ENCODE peak calls at places on chromosomes 1 and 21, in seven cellular contexts. H, X, K, Z, G, D and F are unnamed samples.

GRCh38 chr21:21715286-21715969 is 717.2 kb downstream of the NCAM2 start:
- DNase-seq in H (no peak), X (no peak), K (no peak), Z (no peak), G (peak; percentile 97), D (no peak), F (no peak)

GRCh38 chr1:203331224-203331623 is 19.7 kb downstream of the FMOD start:
- DNase-seq in H (no peak), X (no peak), K (no peak), Z (no peak), G (no peak), D (no peak), F (no peak)

GRCh38 chr1:20476260-20477038 is 9.6 kb downstream of the CAMK2N1 start:
- DNase-seq in H (no peak), X (no peak), K (peak; percentile 53), Z (no peak), G (no peak), D (peak; percentile 75), F (no peak)

GRCh38 chr1:115166531-115167091 is 77.3 kb upstream of the TSPAN2 start:
- DNase-seq in H (no peak), X (no peak), K (no peak), Z (no peak), G (no peak), D (no peak), F (no peak)

GRCh38 chr1:165853528-165854075 is 26.2 kb downstream of the UCK2 start:
- DNase-seq in H (no peak), X (no peak), K (no peak), Z (no peak), G (no peak), D (no peak), F (no peak)

GRCh38 chr1:115300087-115300856 is 37.8 kb downstream of the NGF start:
- DNase-seq in H (no peak), X (no peak), K (no peak), Z (no peak), G (no peak), D (no peak), F (no peak)

GRCh38 chr1:211476200-211476849 is 15.6 kb downstream of the RD3 start:
- DNase-seq in H (peak; percentile 68), X (peak; percentile 68), K (peak; percentile 72), Z (peak; percentile 78), G (peak; percentile 23), D (peak; percentile 50), F (peak; percentile 80)

GRCh38 chr1:31938184-31938975 is at the start of gene PTP4A2:
- DNase-seq in H (peak; percentile 49), X (peak; percentile 65), K (peak; percentile 86), Z (peak; percentile 91), G (peak; percentile 75), D (peak; percentile 94), F (peak; percentile 77)

GRCh38 chr1:58724483-58724882 is 24.6 kb upstream of the MYSM1 start:
- DNase-seq in H (no peak), X (no peak), K (no peak), Z (no peak), G (no peak), D (no peak), F (no peak)

GRCh38 chr1:162548170-162548569 is 13.4 kb upstream of the UAP1 start:
- DNase-seq in H (no peak), X (no peak), K (no peak), Z (no peak), G (no peak), D (no peak), F (no peak)

GRCh38 chr1:86922445-86922844 is 8.0 kb downstream of the HS2ST1 start:
- DNase-seq in H (no peak), X (no peak), K (no peak), Z (no peak), G (no peak), D (no peak), F (no peak)

GRCh38 chr1:13832536-13832935 is 132.5 kb downstream of the PRDM2 start:
- DNase-seq in H (no peak), X (no peak), K (no peak), Z (no peak), G (no peak), D (no peak), F (no peak)

GRCh38 chr1:37567023-37567422 is 10.3 kb downstream of the DNALI1 start:
- DNase-seq in H (no peak), X (no peak), K (no peak), Z (no peak), G (no peak), D (no peak), F (no peak)

GRCh38 chr1:34342334-34342733 is 165.6 kb downstream of the C1orf94 start:
- DNase-seq in H (no peak), X (no peak), K (no peak), Z (no peak), G (no peak), D (no peak), F (no peak)

GRCh38 chr1:182720465-182720864 is 36.1 kb upstream of the RGS8 start:
- DNase-seq in H (no peak), X (no peak), K (no peak), Z (no peak), G (no peak), D (no peak), F (no peak)

GRCh38 chr1:94068096-94068830 is 52.7 kb downstream of the ABCA4 start:
- DNase-seq in H (no peak), X (no peak), K (no peak), Z (no peak), G (no peak), D (no peak), F (no peak)

GRCh38 chr1:178650950-178651461 is 74.0 kb upstream of the RALGPS2 start:
- DNase-seq in H (no peak), X (no peak), K (no peak), Z (no peak), G (no peak), D (no peak), F (no peak)

GRCh38 chr1:20472860-20473711 is 12.9 kb downstream of the CAMK2N1 start:
- DNase-seq in H (no peak), X (no peak), K (peak; percentile 82), Z (no peak), G (no peak), D (peak; percentile 78), F (peak; percentile 27)

GRCh38 chr1:56638248-56638647 is 6.9 kb upstream of the PRKAA2 start:
- DNase-seq in H (no peak), X (no peak), K (no peak), Z (no peak), G (no peak), D (no peak), F (no peak)

GRCh38 chr1:75791022-75791421 is 5.0 kb downstream of the RABGGTB start:
- DNase-seq in H (no peak), X (no peak), K (no peak), Z (no peak), G (no peak), D (no peak), F (no peak)

GRCh38 chr1:103516693-103517092 is 8.8 kb upstream of the RNPC3 start:
- DNase-seq in H (no peak), X (no peak), K (no peak), Z (no peak), G (no peak), D (no peak), F (no peak)

GRCh38 chr1:153506831-153507413 is 28.9 kb downstream of the S100A6 start:
- DNase-seq in H (no peak), X (no peak), K (no peak), Z (no peak), G (peak; percentile 61), D (peak; percentile 30), F (no peak)

GRCh38 chr1:76546354-76546933 is 320.8 kb upstream of the ST6GALNAC5 start:
- DNase-seq in H (no peak), X (no peak), K (no peak), Z (no peak), G (no peak), D (no peak), F (no peak)

GRCh38 chr1:85258536-85259117 is 835 bp downstream of the C1orf52 start:
- DNase-seq in H (no peak), X (no peak), K (no peak), Z (no peak), G (no peak), D (no peak), F (no peak)

GRCh38 chr1:56070601-56071000 is 508.8 kb downstream of the PLPP3 start:
- DNase-seq in H (no peak), X (no peak), K (no peak), Z (no peak), G (no peak), D (no peak), F (no peak)